ENCODE peak calls at places on chromosome 7, in nine cellular contexts. One of them, this sample, is unnamed.

GRCh38 chr7:130880668-130881067 is 146.7 kb upstream of the KLF14 start:
- DNase-seq in lower leg skin: no peak
- DNase-seq in tibial nerve: peak; percentile 80
- DNase-seq in CD8-positive, alpha-beta memory T cell: no peak
- DNase-seq in AG04449: no peak
- DNase-seq in cardiac muscle cell: peak; percentile 58
- DNase-seq in kidney epithelial cell: no peak
- DNase-seq in psoas muscle: no peak
- DNase-seq in dorsolateral prefrontal cortex: no peak
- DNase-seq in this sample: no peak

GRCh38 chr7:149494738-149495368 is 2.8 kb downstream of the ZNF746 start:
- DNase-seq in lower leg skin: no peak
- DNase-seq in tibial nerve: peak; percentile 26
- DNase-seq in CD8-positive, alpha-beta memory T cell: no peak
- DNase-seq in AG04449: no peak
- DNase-seq in cardiac muscle cell: peak; percentile 72
- DNase-seq in kidney epithelial cell: no peak
- DNase-seq in psoas muscle: no peak
- DNase-seq in dorsolateral prefrontal cortex: no peak
- DNase-seq in this sample: no peak

GRCh38 chr7:149662591-149663095 is 110.7 kb downstream of the ZNF467 start:
- DNase-seq in lower leg skin: peak; percentile 91
- DNase-seq in tibial nerve: peak; percentile 59
- DNase-seq in CD8-positive, alpha-beta memory T cell: peak; percentile 47
- DNase-seq in AG04449: no peak
- DNase-seq in cardiac muscle cell: peak; percentile 79
- DNase-seq in kidney epithelial cell: no peak
- DNase-seq in psoas muscle: peak; percentile 71
- DNase-seq in dorsolateral prefrontal cortex: peak; percentile 48
- DNase-seq in this sample: peak; percentile 62

GRCh38 chr7:108146070-108146842 is 16.1 kb upstream of the LAMB4 start:
- DNase-seq in lower leg skin: peak; percentile 88
- DNase-seq in tibial nerve: peak; percentile 71
- DNase-seq in CD8-positive, alpha-beta memory T cell: no peak
- DNase-seq in AG04449: peak; percentile 42
- DNase-seq in cardiac muscle cell: peak; percentile 91
- DNase-seq in kidney epithelial cell: peak; percentile 39
- DNase-seq in psoas muscle: peak; percentile 33
- DNase-seq in dorsolateral prefrontal cortex: peak; percentile 50
- DNase-seq in this sample: no peak

GRCh38 chr7:28498636-28499035 is 86.3 kb downstream of the CREB5 start:
- DNase-seq in lower leg skin: no peak
- DNase-seq in tibial nerve: no peak
- DNase-seq in CD8-positive, alpha-beta memory T cell: no peak
- DNase-seq in AG04449: no peak
- DNase-seq in cardiac muscle cell: no peak
- DNase-seq in kidney epithelial cell: no peak
- DNase-seq in psoas muscle: no peak
- DNase-seq in dorsolateral prefrontal cortex: no peak
- DNase-seq in this sample: no peak

GRCh38 chr7:159065151-159065550 is 79.5 kb downstream of the VIPR2 start:
- DNase-seq in lower leg skin: peak; percentile 82
- DNase-seq in tibial nerve: no peak
- DNase-seq in CD8-positive, alpha-beta memory T cell: no peak
- DNase-seq in AG04449: no peak
- DNase-seq in cardiac muscle cell: no peak
- DNase-seq in kidney epithelial cell: no peak
- DNase-seq in psoas muscle: peak; percentile 25
- DNase-seq in dorsolateral prefrontal cortex: no peak
- DNase-seq in this sample: peak; percentile 54

GRCh38 chr7:44760034-44760580 is 11.5 kb downstream of the ZMIZ2 start:
- DNase-seq in lower leg skin: no peak
- DNase-seq in tibial nerve: no peak
- DNase-seq in CD8-positive, alpha-beta memory T cell: no peak
- DNase-seq in AG04449: no peak
- DNase-seq in cardiac muscle cell: no peak
- DNase-seq in kidney epithelial cell: no peak
- DNase-seq in psoas muscle: no peak
- DNase-seq in dorsolateral prefrontal cortex: no peak
- DNase-seq in this sample: no peak

GRCh38 chr7:2010101-2010500 is 222.6 kb downstream of the MAD1L1 start:
- DNase-seq in lower leg skin: no peak
- DNase-seq in tibial nerve: no peak
- DNase-seq in CD8-positive, alpha-beta memory T cell: no peak
- DNase-seq in AG04449: no peak
- DNase-seq in cardiac muscle cell: no peak
- DNase-seq in kidney epithelial cell: no peak
- DNase-seq in psoas muscle: peak; percentile 1
- DNase-seq in dorsolateral prefrontal cortex: no peak
- DNase-seq in this sample: peak; percentile 29

GRCh38 chr7:138328215-138328614 is 131.8 kb upstream of the TRIM24 start:
- DNase-seq in lower leg skin: no peak
- DNase-seq in tibial nerve: no peak
- DNase-seq in CD8-positive, alpha-beta memory T cell: no peak
- DNase-seq in AG04449: no peak
- DNase-seq in cardiac muscle cell: peak; percentile 56
- DNase-seq in kidney epithelial cell: no peak
- DNase-seq in psoas muscle: no peak
- DNase-seq in dorsolateral prefrontal cortex: no peak
- DNase-seq in this sample: no peak

GRCh38 chr7:17331891-17332501 is 33.5 kb downstream of the AHR start:
- DNase-seq in lower leg skin: no peak
- DNase-seq in tibial nerve: no peak
- DNase-seq in CD8-positive, alpha-beta memory T cell: no peak
- DNase-seq in AG04449: no peak
- DNase-seq in cardiac muscle cell: no peak
- DNase-seq in kidney epithelial cell: no peak
- DNase-seq in psoas muscle: no peak
- DNase-seq in dorsolateral prefrontal cortex: no peak
- DNase-seq in this sample: no peak

GRCh38 chr7:139587535-139587934 is 64.0 kb downstream of the CLEC2L start:
- DNase-seq in lower leg skin: no peak
- DNase-seq in tibial nerve: no peak
- DNase-seq in CD8-positive, alpha-beta memory T cell: no peak
- DNase-seq in AG04449: no peak
- DNase-seq in cardiac muscle cell: no peak
- DNase-seq in kidney epithelial cell: no peak
- DNase-seq in psoas muscle: no peak
- DNase-seq in dorsolateral prefrontal cortex: no peak
- DNase-seq in this sample: no peak

GRCh38 chr7:32891046-32891799 is at the start of gene KBTBD2:
- DNase-seq in lower leg skin: peak; percentile 96
- DNase-seq in tibial nerve: peak; percentile 55
- DNase-seq in CD8-positive, alpha-beta memory T cell: peak; percentile 77
- DNase-seq in AG04449: no peak
- DNase-seq in cardiac muscle cell: peak; percentile 94
- DNase-seq in kidney epithelial cell: no peak
- DNase-seq in psoas muscle: peak; percentile 88
- DNase-seq in dorsolateral prefrontal cortex: peak; percentile 74
- DNase-seq in this sample: peak; percentile 94

GRCh38 chr7:73770002-73770859 is at the start of gene CLDN3:
- DNase-seq in lower leg skin: no peak
- DNase-seq in tibial nerve: no peak
- DNase-seq in CD8-positive, alpha-beta memory T cell: no peak
- DNase-seq in AG04449: no peak
- DNase-seq in cardiac muscle cell: no peak
- DNase-seq in kidney epithelial cell: peak; percentile 47
- DNase-seq in psoas muscle: no peak
- DNase-seq in dorsolateral prefrontal cortex: no peak
- DNase-seq in this sample: peak; percentile 91

GRCh38 chr7:118352854-118353453 is 128.4 kb downstream of the ANKRD7 start:
- DNase-seq in lower leg skin: no peak
- DNase-seq in tibial nerve: no peak
- DNase-seq in CD8-positive, alpha-beta memory T cell: no peak
- DNase-seq in AG04449: no peak
- DNase-seq in cardiac muscle cell: peak; percentile 14
- DNase-seq in kidney epithelial cell: no peak
- DNase-seq in psoas muscle: no peak
- DNase-seq in dorsolateral prefrontal cortex: no peak
- DNase-seq in this sample: no peak

GRCh38 chr7:336810-337566 is 47.0 kb downstream of the FOXL3 start:
- DNase-seq in lower leg skin: no peak
- DNase-seq in tibial nerve: no peak
- DNase-seq in CD8-positive, alpha-beta memory T cell: no peak
- DNase-seq in AG04449: no peak
- DNase-seq in cardiac muscle cell: no peak
- DNase-seq in kidney epithelial cell: no peak
- DNase-seq in psoas muscle: no peak
- DNase-seq in dorsolateral prefrontal cortex: no peak
- DNase-seq in this sample: peak; percentile 55

GRCh38 chr7:77426521-77427051 is 10.4 kb upstream of the GSAP start:
- DNase-seq in lower leg skin: no peak
- DNase-seq in tibial nerve: no peak
- DNase-seq in CD8-positive, alpha-beta memory T cell: no peak
- DNase-seq in AG04449: no peak
- DNase-seq in cardiac muscle cell: peak; percentile 64
- DNase-seq in kidney epithelial cell: no peak
- DNase-seq in psoas muscle: no peak
- DNase-seq in dorsolateral prefrontal cortex: no peak
- DNase-seq in this sample: no peak

GRCh38 chr7:128796325-128796724 is 4.6 kb downstream of the CCDC136 start:
- DNase-seq in lower leg skin: peak; percentile 23
- DNase-seq in tibial nerve: no peak
- DNase-seq in CD8-positive, alpha-beta memory T cell: no peak
- DNase-seq in AG04449: peak; percentile 57
- DNase-seq in cardiac muscle cell: peak; percentile 94
- DNase-seq in kidney epithelial cell: no peak
- DNase-seq in psoas muscle: no peak
- DNase-seq in dorsolateral prefrontal cortex: no peak
- DNase-seq in this sample: no peak

GRCh38 chr7:68146970-68147369 is 1150.3 kb downstream of the TYW1 start:
- DNase-seq in lower leg skin: no peak
- DNase-seq in tibial nerve: no peak
- DNase-seq in CD8-positive, alpha-beta memory T cell: no peak
- DNase-seq in AG04449: no peak
- DNase-seq in cardiac muscle cell: no peak
- DNase-seq in kidney epithelial cell: no peak
- DNase-seq in psoas muscle: no peak
- DNase-seq in dorsolateral prefrontal cortex: no peak
- DNase-seq in this sample: no peak

GRCh38 chr7:55569269-55569663 is 3.0 kb downstream of the VOPP1 start:
- DNase-seq in lower leg skin: peak; percentile 53
- DNase-seq in tibial nerve: no peak
- DNase-seq in CD8-positive, alpha-beta memory T cell: no peak
- DNase-seq in AG04449: no peak
- DNase-seq in cardiac muscle cell: no peak
- DNase-seq in kidney epithelial cell: no peak
- DNase-seq in psoas muscle: no peak
- DNase-seq in dorsolateral prefrontal cortex: no peak
- DNase-seq in this sample: no peak
- H3K4me3 ChIP-seq in lower leg skin: no peak overlapping the region
- H3K4me3 ChIP-seq in tibial nerve: no peak overlapping the region
- H3K4me3 ChIP-seq in CD8-positive, alpha-beta memory T cell: peak overlapping the region; percentile 9
- H3K4me3 ChIP-seq in AG04449: no peak overlapping the region
- H3K4me3 ChIP-seq in cardiac muscle cell: no peak overlapping the region
- H3K4me3 ChIP-seq in kidney epithelial cell: no peak overlapping the region
- H3K4me3 ChIP-seq in psoas muscle: no peak overlapping the region
- H3K4me3 ChIP-seq in dorsolateral prefrontal cortex: no peak overlapping the region
- H3K4me3 ChIP-seq in this sample: no peak overlapping the region

DNA sequence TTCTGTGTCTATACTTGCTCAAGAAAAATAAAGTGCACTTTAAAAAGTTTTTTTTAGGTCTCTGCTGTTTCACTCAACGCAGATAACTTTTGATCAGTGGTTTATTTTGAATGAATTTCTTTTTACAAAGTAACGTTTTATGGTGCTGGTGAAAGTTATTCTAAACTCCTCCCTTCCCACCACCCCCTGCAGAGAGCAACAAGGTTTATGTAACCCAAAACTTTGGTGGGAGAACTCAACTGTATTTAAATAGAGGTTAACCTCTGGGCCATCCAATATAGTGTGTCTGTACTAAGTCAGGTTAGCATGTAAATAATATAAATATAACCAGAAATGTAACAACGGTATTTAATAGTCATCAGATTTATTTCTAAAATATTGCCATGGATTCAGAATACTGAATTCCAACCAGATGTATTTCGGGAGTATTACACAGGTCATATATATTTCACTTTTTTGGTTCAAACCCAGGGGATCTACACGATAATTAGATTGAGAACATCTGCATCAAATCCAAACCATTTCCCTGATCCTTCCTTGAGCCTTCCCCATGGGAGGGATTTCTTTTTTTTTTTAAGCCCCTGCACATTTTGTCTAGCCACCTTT is 3.9 kb upstream of the CUX1 start:
- DNase-seq in lower leg skin: peak; percentile 6
- DNase-seq in tibial nerve: no peak
- DNase-seq in CD8-positive, alpha-beta memory T cell: no peak
- DNase-seq in AG04449: no peak
- DNase-seq in cardiac muscle cell: no peak
- DNase-seq in kidney epithelial cell: no peak
- DNase-seq in psoas muscle: no peak
- DNase-seq in dorsolateral prefrontal cortex: no peak
- DNase-seq in this sample: no peak
- H3K4me3 ChIP-seq in lower leg skin: no peak overlapping the region
- H3K4me3 ChIP-seq in tibial nerve: peak overlapping the region; percentile 59
- H3K4me3 ChIP-seq in CD8-positive, alpha-beta memory T cell: no peak overlapping the region
- H3K4me3 ChIP-seq in AG04449: peak overlapping the region; percentile 71
- H3K4me3 ChIP-seq in cardiac muscle cell: peak overlapping the region; percentile 68
- H3K4me3 ChIP-seq in kidney epithelial cell: no peak overlapping the region
- H3K4me3 ChIP-seq in psoas muscle: peak overlapping the region; percentile 82
- H3K4me3 ChIP-seq in dorsolateral prefrontal cortex: peak overlapping the region; percentile 67
- H3K4me3 ChIP-seq in this sample: peak overlapping the region; percentile 70

GRCh38 chr7:102146122-102146521 is 140.5 kb upstream of the SH2B2 start:
- DNase-seq in lower leg skin: no peak
- DNase-seq in tibial nerve: no peak
- DNase-seq in CD8-positive, alpha-beta memory T cell: no peak
- DNase-seq in AG04449: no peak
- DNase-seq in cardiac muscle cell: no peak
- DNase-seq in kidney epithelial cell: no peak
- DNase-seq in psoas muscle: peak; percentile 84
- DNase-seq in dorsolateral prefrontal cortex: peak; percentile 49
- DNase-seq in this sample: no peak
- H3K4me3 ChIP-seq in lower leg skin: no peak overlapping the region
- H3K4me3 ChIP-seq in tibial nerve: no peak overlapping the region
- H3K4me3 ChIP-seq in CD8-positive, alpha-beta memory T cell: no peak overlapping the region
- H3K4me3 ChIP-seq in AG04449: no peak overlapping the region
- H3K4me3 ChIP-seq in cardiac muscle cell: no peak overlapping the region
- H3K4me3 ChIP-seq in kidney epithelial cell: no peak overlapping the region
- H3K4me3 ChIP-seq in psoas muscle: no peak overlapping the region
- H3K4me3 ChIP-seq in dorsolateral prefrontal cortex: no peak overlapping the region
- H3K4me3 ChIP-seq in this sample: no peak overlapping the region

DNA sequence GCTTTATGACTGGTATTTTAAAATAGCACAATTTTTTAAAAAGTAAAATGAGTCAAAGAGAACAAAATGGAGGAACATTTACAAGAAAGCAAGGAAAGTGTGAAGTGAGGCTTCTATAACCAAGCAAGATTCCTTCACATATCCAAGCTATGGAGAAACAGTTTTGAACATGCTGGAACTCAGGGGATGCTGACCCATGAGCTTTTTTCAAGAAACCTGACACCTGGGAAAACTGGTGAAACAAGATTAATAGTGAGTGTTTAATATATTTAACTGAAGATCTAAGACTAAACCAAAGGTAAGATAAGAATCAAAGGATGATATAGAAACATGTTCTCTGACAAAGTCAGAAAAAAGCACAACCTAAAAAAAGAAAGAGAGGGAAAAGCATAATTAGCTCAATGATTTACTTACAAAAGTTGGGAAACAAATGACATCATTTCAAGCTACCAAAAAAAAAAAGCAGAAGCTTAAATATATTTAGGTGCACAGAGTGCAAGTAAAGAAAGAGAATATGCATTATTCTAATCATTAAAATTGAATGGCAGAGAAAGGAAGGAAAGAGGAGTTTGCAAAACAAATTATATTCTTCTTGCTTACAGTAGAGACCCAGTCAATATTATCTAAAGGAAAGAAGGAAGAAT is 24.9 kb downstream of the C7orf25 start:
- DNase-seq in lower leg skin: no peak
- DNase-seq in tibial nerve: no peak
- DNase-seq in CD8-positive, alpha-beta memory T cell: no peak
- DNase-seq in AG04449: no peak
- DNase-seq in cardiac muscle cell: no peak
- DNase-seq in kidney epithelial cell: no peak
- DNase-seq in psoas muscle: no peak
- DNase-seq in dorsolateral prefrontal cortex: no peak
- DNase-seq in this sample: no peak
- H3K4me3 ChIP-seq in lower leg skin: no peak overlapping the region
- H3K4me3 ChIP-seq in tibial nerve: no peak overlapping the region
- H3K4me3 ChIP-seq in CD8-positive, alpha-beta memory T cell: no peak overlapping the region
- H3K4me3 ChIP-seq in AG04449: no peak overlapping the region
- H3K4me3 ChIP-seq in cardiac muscle cell: peak overlapping the region; percentile 24
- H3K4me3 ChIP-seq in kidney epithelial cell: no peak overlapping the region
- H3K4me3 ChIP-seq in psoas muscle: peak overlapping the region; percentile 73
- H3K4me3 ChIP-seq in dorsolateral prefrontal cortex: peak overlapping the region; percentile 74
- H3K4me3 ChIP-seq in this sample: no peak overlapping the region

This sample was measured in upper lobe of left lung.